ENCODE peak calls at places on chromosomes 2 and 18, in four cellular contexts. A is transverse colon, C is tibial nerve, S is HepG2. F is an unnamed sample.

GRCh38 chr2:237569041-237569440 is 2.7 kb downstream of the PRLH start:
- DNase-seq in S (no peak), C (no peak), A (no peak), F (no peak)

GRCh38 chr18:22210331-22210754 is 41.0 kb downstream of the GATA6 start:
- DNase-seq in C (no peak), S (no peak), A (no peak), F (no peak)

GRCh38 chr2:102634831-102635241 is 15.5 kb downstream of the SLC9A2 start:
- DNase-seq in A (no peak), C (no peak), S (no peak), F (peak; percentile 23)

GRCh38 chr2:218021536-218022071 is 18.8 kb upstream of the TNS1 start:
- DNase-seq in S (no peak), C (no peak), A (no peak), F (no peak)

GRCh38 chr2:149040451-149040850 is 2.0 kb downstream of the LYPD6B start:
- DNase-seq in C (no peak), A (peak; percentile 45), S (peak; percentile 24), F (peak; percentile 46)

GRCh38 chr18:5197461-5197860 is 404 bp upstream of the AKAIN1 start:
- DNase-seq in S (no peak), C (no peak), A (no peak), F (no peak)

GRCh38 chr18:36786686-36787085 is 42.1 kb downstream of the TPGS2 start:
- DNase-seq in C (peak; percentile 42), S (peak; percentile 42), A (peak; percentile 18), F (no peak)

GRCh38 chr2:205650450-205650849 is 31.9 kb upstream of the NRP2 start:
- DNase-seq in A (no peak), C (no peak), S (no peak), F (no peak)

GRCh38 chr2:220143336-220143735 is 515.9 kb downstream of the SLC4A3 start:
- DNase-seq in S (peak; percentile 37), C (no peak), A (no peak), F (no peak)

GRCh38 chr2:72137498-72138010 is 10.1 kb downstream of the CYP26B1 start:
- DNase-seq in C (peak; percentile 44), S (peak; percentile 58), A (peak; percentile 70), F (peak; percentile 75)

GRCh38 chr2:36376319-36376765 is 20.8 kb downstream of the CRIM1 start:
- DNase-seq in A (peak; percentile 86), S (peak; percentile 93), C (peak; percentile 65), F (peak; percentile 40)

GRCh38 chr18:77004555-77005380 is 127.8 kb downstream of the MBP start:
- DNase-seq in A (no peak), C (no peak), S (no peak), F (no peak)

GRCh38 chr2:99651930-99652670 is 162.3 kb upstream of the REV1 start:
- DNase-seq in C (no peak), A (no peak), S (no peak), F (no peak)

GRCh38 chr18:8994603-8995002 is 107.9 kb upstream of the NDUFV2 start:
- DNase-seq in S (no peak), C (no peak), A (no peak), F (no peak)

GRCh38 chr2:199469514-199470360 is 12.0 kb upstream of the SATB2 start:
- DNase-seq in A (peak; percentile 29), C (no peak), S (no peak), F (no peak)

DNA sequence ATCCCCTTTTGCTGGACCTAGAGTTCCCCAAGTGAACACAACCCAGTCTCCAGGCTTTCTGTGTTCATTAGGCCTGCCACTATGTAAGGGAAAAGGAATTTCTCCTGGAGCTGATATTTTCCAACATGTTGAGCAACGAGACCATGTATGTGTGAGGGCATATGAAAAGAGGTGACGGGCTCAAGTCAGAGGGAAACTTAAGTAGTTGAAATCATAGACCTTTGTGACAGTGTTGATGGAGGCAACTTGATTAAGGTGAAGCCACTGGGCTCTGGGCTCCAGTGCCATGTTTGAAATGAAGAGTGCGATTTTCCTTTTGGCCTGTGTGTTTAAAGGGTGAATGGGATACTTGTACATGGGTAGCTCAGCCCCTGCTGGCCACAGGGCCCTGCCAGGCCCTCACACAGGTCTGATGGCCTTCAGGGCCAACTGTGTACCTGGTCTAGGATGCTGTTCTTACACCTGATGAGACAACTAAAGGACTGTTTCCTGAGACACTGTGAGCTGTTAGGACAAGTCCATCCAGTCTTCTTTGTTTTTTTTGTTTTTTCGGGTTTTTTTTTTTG is 27.1 kb downstream of the FOSL2 start:
- DNase-seq in A (no peak), C (no peak), S (no peak), F (no peak)
- TF ChIP-seq POLR2A in A (peak; percentile 10), C (no peak), S (no peak), F (no peak)

GRCh38 chr2:187552381-187552780 is 1.9 kb downstream of the TFPI start:
- DNase-seq in A (no peak), S (no peak), C (no peak), F (peak; percentile 37)

GRCh38 chr2:187550797-187551306 is 3.4 kb downstream of the TFPI start:
- DNase-seq in C (no peak), A (no peak), S (no peak), F (peak; percentile 53)

GRCh38 chr2:187553908-187554703 is at the start of gene TFPI:
- DNase-seq in C (no peak), A (no peak), S (peak; percentile 64), F (peak; percentile 73)

GRCh38 chr2:187554704-187555082 is 458 bp upstream of the TFPI start:
- DNase-seq in S (no peak), C (no peak), A (no peak), F (no peak)

DNA sequence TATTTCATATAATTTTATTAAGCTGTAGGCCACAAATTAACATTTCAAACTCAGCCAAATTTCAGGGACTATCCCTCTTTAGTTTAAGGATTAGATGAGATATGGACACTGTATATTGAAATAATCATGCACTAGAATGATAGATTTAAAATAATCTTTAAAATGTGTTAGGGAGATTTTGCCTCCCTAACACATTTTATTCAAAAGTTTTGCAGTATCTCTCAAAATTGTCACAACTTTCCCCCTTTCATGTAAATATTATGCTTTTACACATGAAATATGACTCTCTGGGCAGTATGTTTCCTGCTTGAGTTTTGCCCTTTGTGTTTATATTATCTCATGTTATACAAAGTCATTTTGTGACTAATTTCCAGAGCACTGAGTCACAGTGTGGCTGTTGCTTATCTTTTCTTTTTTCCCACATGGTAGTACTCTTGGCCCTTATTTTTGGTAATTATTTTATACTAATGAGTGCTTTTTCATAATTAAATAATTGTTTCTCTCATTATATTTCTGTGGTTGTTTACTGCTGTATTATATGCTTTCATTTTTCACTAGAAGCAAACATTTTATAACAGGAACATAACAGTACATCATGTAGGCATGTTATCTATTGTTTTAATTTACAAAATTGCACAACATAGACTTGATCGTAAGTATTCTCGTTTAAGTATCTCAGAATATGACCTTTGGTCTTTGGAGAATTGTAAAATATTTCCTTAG is 1.1 kb downstream of the TFPI start:
- DNase-seq in A (no peak), C (no peak), S (peak; percentile 48), F (peak; percentile 81)
- TF ChIP-seq POLR2A in A (no peak), C (no peak), S (no peak), F (peak; percentile 59)

GRCh38 chr2:157628532-157629415 is at the start of gene ACVR1C:
- DNase-seq in A (peak; percentile 90), C (no peak), S (peak; percentile 84), F (peak; percentile 59)
- TF ChIP-seq POLR2A in A (peak; percentile 74), C (no peak), S (no peak), F (no peak)

DNA sequence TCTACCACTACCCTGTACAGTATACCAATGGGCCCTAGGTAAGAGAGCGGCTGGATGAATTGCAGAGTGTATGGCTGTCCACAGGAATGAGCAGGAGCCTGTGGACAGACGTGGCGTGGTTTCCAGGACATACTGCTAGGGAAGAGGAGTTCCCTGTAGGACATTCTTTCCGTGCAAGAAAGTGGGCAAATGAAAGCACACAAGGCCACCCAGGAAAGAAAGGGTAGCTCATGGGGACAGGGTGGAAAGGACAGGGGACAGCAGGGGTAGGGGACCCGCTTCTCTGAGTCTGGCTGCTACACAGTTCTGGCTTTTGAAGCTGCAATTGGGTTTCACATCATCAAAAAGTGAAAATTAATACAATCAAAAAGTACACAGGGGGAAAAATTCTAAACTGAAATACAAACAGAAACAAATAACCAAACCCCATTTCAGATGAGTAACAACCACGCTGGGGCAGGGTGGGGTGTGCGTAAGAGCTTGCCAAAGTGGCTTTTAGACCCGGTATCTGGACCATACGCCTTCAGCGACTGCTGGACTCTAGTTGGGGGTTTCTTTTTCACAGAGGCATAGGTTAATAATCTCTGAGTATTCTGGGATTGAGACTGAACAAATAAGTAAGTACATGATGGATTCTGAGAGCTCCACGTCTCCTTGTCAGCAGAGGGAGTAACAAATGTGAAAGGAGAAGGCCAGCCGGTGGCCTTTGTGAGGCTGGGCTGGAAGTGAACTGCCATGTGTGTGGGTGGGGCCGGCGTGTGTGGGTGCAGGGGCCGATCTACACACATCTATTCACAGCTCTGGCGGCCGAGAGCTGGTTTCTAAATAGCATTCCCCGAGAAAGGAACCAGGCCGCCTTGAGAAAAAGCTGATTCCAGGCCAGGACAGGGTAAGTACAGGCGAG is 84.0 kb downstream of the HDAC4 start:
- DNase-seq in A (no peak), S (no peak), C (no peak), F (peak; percentile 27)
- TF ChIP-seq POLR2A in A (no peak), S (no peak), C (no peak), F (no peak)